ENCODE peak calls at places on chromosomes 5 and 9, in four cellular contexts. D, R, K and U are unnamed samples.

GRCh38 chr5:140639093-140639821 is at the start of gene TMCO6:
- DNase-seq in D (peak; percentile 92), R (peak; percentile 97), K (peak; percentile 99), U (peak; percentile 99)

GRCh38 chr9:135152608-135153337 is 65.3 kb downstream of the OLFM1 start:
- DNase-seq in D (no peak), R (peak; percentile 68), K (no peak), U (no peak)

GRCh38 chr9:123550797-123551196 is 194.8 kb downstream of the CRB2 start:
- DNase-seq in D (no peak), R (peak; percentile 62), K (no peak), U (no peak)

GRCh38 chr9:111113712-111114111 is 75.4 kb upstream of the LPAR1 start:
- DNase-seq in D (no peak), R (no peak), K (no peak), U (no peak)

GRCh38 chr5:74143151-74143550 is 497.4 kb downstream of the ENC1 start:
- DNase-seq in D (no peak), R (no peak), K (no peak), U (no peak)

GRCh38 chr5:96775689-96776088 is 32.1 kb downstream of the ERAP1 start:
- DNase-seq in D (no peak), R (no peak), K (no peak), U (no peak)

GRCh38 chr9:127858041-127858512 is 3.6 kb upstream of the ENG start:
- DNase-seq in D (no peak), R (no peak), K (peak; percentile 85), U (no peak)

GRCh38 chr5:64971538-64971937 is 202.8 kb downstream of the CWC27 start:
- DNase-seq in D (no peak), R (no peak), K (no peak), U (no peak)

GRCh38 chr9:127173063-127173462 is 50.6 kb upstream of the ANGPTL2 start:
- DNase-seq in D (no peak), R (no peak), K (no peak), U (no peak)

DNA sequence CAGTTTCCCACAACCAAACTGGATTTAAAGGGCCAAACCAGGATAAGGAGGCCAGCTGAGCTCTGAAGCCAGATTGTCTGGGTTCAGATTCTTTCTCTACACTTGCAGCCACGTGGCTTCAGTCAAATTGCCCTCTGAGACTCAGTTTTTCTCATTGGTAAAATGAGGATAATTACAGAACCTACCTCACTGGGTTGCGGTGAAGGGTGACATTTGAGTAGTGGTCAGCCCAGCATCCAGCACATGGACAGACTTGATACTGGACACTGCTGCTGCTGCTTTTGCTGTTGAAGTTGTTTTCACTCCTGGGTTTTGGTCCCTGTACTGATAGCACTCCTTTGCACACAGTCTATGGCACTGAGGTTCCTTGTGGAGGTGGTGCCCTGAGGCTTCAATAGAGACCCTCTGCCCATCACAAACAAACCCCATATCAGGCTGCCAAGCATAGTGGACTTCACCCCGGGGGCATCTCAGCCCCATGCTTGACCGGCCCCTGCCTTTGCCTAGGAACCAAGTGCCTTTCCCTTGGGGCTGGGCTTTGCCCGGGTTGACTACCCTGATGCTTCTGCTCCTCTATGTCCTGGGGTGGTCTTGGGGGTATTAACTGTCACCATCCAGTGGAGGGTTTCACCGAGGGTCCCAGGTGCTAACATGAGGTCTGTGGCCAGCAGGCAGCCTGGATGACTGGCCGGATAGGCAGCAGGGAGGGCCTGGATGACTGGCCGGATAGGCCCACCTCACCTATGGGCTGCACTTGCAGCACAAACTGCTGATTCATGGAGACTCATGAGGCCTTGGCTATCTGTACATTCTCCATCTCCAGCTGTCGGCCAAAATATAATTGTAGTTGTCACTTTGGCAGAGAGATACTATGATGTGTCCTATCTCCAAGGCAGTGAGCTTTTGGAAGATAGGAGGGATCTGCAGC is 25.9 kb upstream of the CDKN2AIPNL start:
- DNase-seq in D (no peak), R (no peak), K (no peak), U (peak; percentile 17)
- H3K4me3 ChIP-seq in D (no peak overlapping the region), R (no peak overlapping the region), K (no peak overlapping the region), U (no peak overlapping the region)

GRCh38 chr5:150508021-150508640 is at the start of gene NDST1:
- DNase-seq in D (no peak), R (no peak), K (no peak), U (peak; percentile 77)
- H3K27ac ChIP-seq in D (no peak within 1 kb of the TSS), R (peak within 1 kb of the TSS; percentile 20), K (peak within 1 kb of the TSS; percentile 85), U (peak within 1 kb of the TSS; percentile 32)

DNA sequence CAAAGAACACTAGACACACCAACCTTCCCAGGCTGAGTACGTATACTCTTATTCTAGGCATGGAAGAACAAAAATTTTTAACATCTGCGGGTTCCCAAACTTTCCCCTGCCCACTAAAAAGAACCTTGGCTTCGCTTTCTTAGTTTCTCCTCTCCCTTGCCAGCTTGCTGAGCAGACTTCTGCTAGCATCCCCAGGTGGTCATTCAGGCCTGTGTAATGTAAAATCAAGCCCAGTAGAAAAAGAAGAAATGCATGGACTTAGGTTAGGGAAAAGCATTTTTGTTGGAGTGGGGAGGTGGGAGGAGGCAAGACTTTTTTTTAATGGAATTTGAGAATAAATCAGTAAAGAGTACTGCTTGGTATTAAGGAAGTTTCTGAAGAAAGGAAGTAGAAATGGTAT is 331.0 kb upstream of the TLE4 start:
- DNase-seq in D (no peak), R (peak; percentile 72), K (no peak), U (no peak)
- H3K4me3 ChIP-seq in D (no peak overlapping the region), R (no peak overlapping the region), K (no peak overlapping the region), U (no peak overlapping the region)

GRCh38 chr9:4890929-4891328 is 94.1 kb upstream of the JAK2 start:
- DNase-seq in D (no peak), R (no peak), K (no peak), U (no peak)

GRCh38 chr9:4892501-4893194 is 92.4 kb upstream of the JAK2 start:
- DNase-seq in D (no peak), R (no peak), K (no peak), U (no peak)

GRCh38 chr9:4887556-4887955 is 94.8 kb downstream of the RCL1 start:
- DNase-seq in D (no peak), R (no peak), K (peak; percentile 73), U (peak; percentile 70)

GRCh38 chr9:4891674-4892073 is 93.4 kb upstream of the JAK2 start:
- DNase-seq in D (no peak), R (no peak), K (no peak), U (no peak)

GRCh38 chr9:4890242-4890641 is 94.8 kb upstream of the JAK2 start:
- DNase-seq in D (no peak), R (no peak), K (no peak), U (no peak)
- H3K27ac ChIP-seq in D (no peak overlapping the region), R (no peak overlapping the region), K (peak overlapping the region; percentile 97), U (no peak overlapping the region)

GRCh38 chr5:52419357-52419756 is 368.4 kb upstream of the ITGA1 start:
- DNase-seq in D (no peak), R (no peak), K (no peak), U (no peak)
- H3K4me3 ChIP-seq in D (no peak overlapping the region), R (no peak overlapping the region), K (no peak overlapping the region), U (no peak overlapping the region)

GRCh38 chr9:82513976-82514735 is 525.6 kb downstream of the SPATA31D1 start:
- DNase-seq in D (no peak), R (no peak), K (no peak), U (no peak)

GRCh38 chr9:82511626-82512025 is 523.1 kb downstream of the SPATA31D1 start:
- DNase-seq in D (no peak), R (no peak), K (no peak), U (no peak)

GRCh38 chr9:82512724-82513123 is 524.2 kb downstream of the SPATA31D1 start:
- DNase-seq in D (no peak), R (no peak), K (no peak), U (no peak)

DNA sequence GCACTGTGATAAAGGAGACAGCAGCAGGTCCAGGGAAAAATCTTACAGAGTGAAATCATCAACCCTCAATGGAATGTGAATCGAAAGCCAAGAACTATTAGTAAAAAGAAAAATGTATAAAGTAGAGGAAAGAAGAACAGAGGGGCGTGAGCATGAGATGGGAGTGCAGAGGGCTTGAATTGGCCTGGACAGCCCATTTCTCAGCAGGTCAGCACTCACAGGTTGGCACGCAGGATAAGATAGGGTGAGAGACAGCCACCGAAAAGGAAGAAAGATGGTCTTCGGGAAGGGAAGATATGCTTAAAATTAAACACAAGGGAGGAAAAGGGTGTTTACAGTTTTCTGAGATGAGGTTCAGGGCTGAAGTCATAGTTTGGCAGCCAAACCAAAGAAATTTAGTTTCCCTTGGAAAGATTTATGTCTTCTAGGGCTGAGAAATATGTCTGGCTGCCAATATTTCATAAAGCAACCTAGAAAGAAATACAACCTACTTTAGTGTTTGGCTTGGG is 524.7 kb downstream of the SPATA31D1 start:
- DNase-seq in D (no peak), R (no peak), K (no peak), U (no peak)
- H3K27ac ChIP-seq in D (no peak overlapping the region), R (no peak overlapping the region), K (no peak overlapping the region), U (no peak overlapping the region)

GRCh38 chr5:113387844-113388243 is 46.9 kb downstream of the TSSK1B start:
- DNase-seq in D (no peak), R (no peak), K (no peak), U (no peak)
- H3K4me3 ChIP-seq in D (no peak overlapping the region), R (no peak overlapping the region), K (no peak overlapping the region), U (no peak overlapping the region)

GRCh38 chr9:129910628-129911567 is 75.6 kb downstream of the USP20 start:
- DNase-seq in D (no peak), R (no peak), K (peak; percentile 59), U (no peak)
- H3K27ac ChIP-seq in D (no peak overlapping the region), R (no peak overlapping the region), K (no peak overlapping the region), U (no peak overlapping the region)